ENCODE peak calls at places on chromosome X, in four cellular contexts. X, T, S and Y are unnamed samples.

GRCh38 chrX:40012039-40012799 is 85.5 kb downstream of the BCOR start:
- DNase-seq in T (peak), S (peak), X (peak), Y (peak)

GRCh38 chrX:16484338-16484737 is 165.6 kb upstream of the S100G start:
- DNase-seq in S (no peak), X (peak), T (peak), Y (peak)

GRCh38 chrX:44954562-44954961 is 81.6 kb downstream of the KDM6A start:
- DNase-seq in X (no peak), T (no peak), S (no peak), Y (no peak)

GRCh38 chrX:40644175-40644574 is 3.2 kb downstream of the CXorf38 start:
- DNase-seq in T (peak), X (peak), S (no peak), Y (no peak)

GRCh38 chrX:135099493-135099783 is 20.9 kb downstream of the ETDB start:
- DNase-seq in S (no peak), X (no peak), T (no peak), Y (no peak)

GRCh38 chrX:8067754-8068469 is 103.2 kb downstream of the VCX2 start:
- DNase-seq in T (no peak), S (no peak), X (no peak), Y (no peak)

GRCh38 chrX:100980608-100981497 is 11.3 kb downstream of the ARL13A start:
- DNase-seq in T (peak), S (no peak), X (peak), Y (peak)

GRCh38 chrX:131081772-131082755 is 23.9 kb downstream of the ARHGAP36 start:
- DNase-seq in X (no peak), S (no peak), T (no peak), Y (no peak)

GRCh38 chrX:135632353-135632752 is 81.1 kb upstream of the CT45A1 start:
- DNase-seq in X (no peak), T (no peak), S (no peak), Y (no peak)

GRCh38 chrX:148133099-148133725 is 152.1 kb downstream of the FMR1NB start:
- DNase-seq in X (no peak), T (no peak), S (no peak), Y (no peak)

GRCh38 chrX:44621088-44621487 is 78.4 kb upstream of the FUNDC1 start:
- DNase-seq in T (no peak), S (no peak), X (no peak), Y (no peak)